ENCODE peak calls at places on chromosomes 12 and 14, in five cellular contexts. I, O, K, M and S are unnamed samples.

GRCh38 chr12:28622416-28622815 is 432.2 kb downstream of the CCDC91 start:
- DNase-seq in O (no peak), M (no peak), I (no peak), K (no peak), S (no peak)

GRCh38 chr14:104462651-104463630 is 116.6 kb upstream of the C14orf180 start:
- DNase-seq in M (no peak), O (no peak), I (no peak), K (no peak), S (no peak)

GRCh38 chr12:9143929-9144328 is 28.2 kb upstream of the A2M start:
- DNase-seq in O (no peak), M (no peak), I (no peak), K (no peak), S (no peak)

GRCh38 chr14:54594531-54594930 is 27.6 kb downstream of the SAMD4A start:
- DNase-seq in I (no peak), K (no peak), O (no peak), M (no peak), S (no peak)

GRCh38 chr12:61490732-61491498 is 769.3 kb upstream of the USP15 start:
- DNase-seq in M (no peak), K (no peak), I (no peak), O (no peak), S (no peak)

GRCh38 chr12:6373022-6373787 is 2.2 kb downstream of the SCNN1A start:
- DNase-seq in I (no peak), K (no peak), O (no peak), M (no peak), S (no peak)

GRCh38 chr12:132310181-132311040 is 19.0 kb downstream of the GALNT9 start:
- DNase-seq in O (no peak), I (no peak), M (no peak), K (no peak), S (no peak)

GRCh38 chr14:94536836-94537235 is 24.4 kb upstream of the SERPINA4 start:
- DNase-seq in M (peak; percentile 71), O (no peak), I (no peak), K (no peak), S (no peak)

GRCh38 chr12:32031109-32031508 is 71.9 kb downstream of the RESF1 start:
- DNase-seq in M (no peak), O (peak; percentile 82), I (no peak), K (no peak), S (no peak)

GRCh38 chr12:59027199-59027598 is 106.9 kb upstream of the LRIG3 start:
- DNase-seq in M (no peak), I (no peak), O (no peak), K (no peak), S (no peak)

GRCh38 chr12:77625441-77625840 is 205.3 kb upstream of the NAV3 start:
- DNase-seq in K (no peak), M (no peak), I (no peak), O (no peak), S (no peak)

GRCh38 chr14:97155320-97155719 is 358.1 kb downstream of the VRK1 start:
- DNase-seq in I (no peak), O (no peak), K (no peak), M (no peak), S (no peak)

GRCh38 chr12:53489242-53489915 is 9.9 kb downstream of the MAP3K12 start:
- DNase-seq in O (no peak), K (peak; percentile 5), I (no peak), M (no peak), S (no peak)

GRCh38 chr14:51304428-51304827 is 64.4 kb downstream of the TMX1 start:
- DNase-seq in O (no peak), K (no peak), M (no peak), I (no peak), S (no peak)

GRCh38 chr12:33734871-33735270 is 287.4 kb upstream of the ALG10 start:
- DNase-seq in M (no peak), K (no peak), O (no peak), I (no peak), S (no peak)

GRCh38 chr14:93959239-93960107 is 16.9 kb downstream of the ASB2 start:
- DNase-seq in K (no peak), M (peak; percentile 98), O (peak; percentile 15), I (peak; percentile 61), S (peak; percentile 90)

GRCh38 chr12:40921563-40922163 is 229.4 kb downstream of the CNTN1 start:
- DNase-seq in M (peak; percentile 8), K (no peak), O (peak; percentile 4), I (no peak), S (no peak)

GRCh38 chr14:92540472-92541048 is 27.0 kb downstream of the RIN3 start:
- DNase-seq in I (no peak), O (no peak), M (no peak), K (no peak), S (no peak)

GRCh38 chr12:94644622-94645021 is 5.7 kb downstream of the TMCC3 start:
- DNase-seq in I (no peak), O (no peak), M (no peak), K (no peak), S (peak; percentile 49)

GRCh38 chr12:60539592-60539991 is 943.8 kb downstream of the SLC16A7 start:
- DNase-seq in O (no peak), K (no peak), I (no peak), M (no peak), S (no peak)

GRCh38 chr12:71439613-71440392 is at the start of gene LGR5:
- DNase-seq in I (no peak), M (peak; percentile 85), O (no peak), K (peak; percentile 63), S (no peak)

GRCh38 chr12:54425696-54426095 is 6.6 kb upstream of the ITGA5 start:
- DNase-seq in I (no peak), K (no peak), O (peak; percentile 43), M (no peak), S (no peak)

DNA sequence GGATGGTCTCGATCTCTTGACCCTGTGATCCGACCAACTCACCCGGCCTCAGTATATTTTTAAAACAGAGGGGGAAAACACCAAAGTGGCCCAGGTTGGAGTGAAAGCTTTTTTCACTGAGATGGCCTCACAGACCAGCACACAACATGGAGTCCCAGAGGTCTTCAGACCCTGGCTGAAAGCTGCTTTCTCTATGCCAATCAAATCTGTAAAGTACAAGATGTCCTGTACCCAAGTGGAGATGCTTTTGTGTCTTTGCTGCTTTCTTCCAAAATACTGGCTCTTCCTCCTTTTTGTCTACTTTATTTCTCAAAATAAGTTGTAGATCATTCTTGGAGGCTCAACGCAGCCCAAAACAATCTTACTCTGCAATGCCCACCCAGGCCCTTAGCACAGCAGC is 214.8 kb downstream of the MED13L start:
- DNase-seq in M (no peak), K (no peak), O (no peak), I (no peak), S (no peak)
- TF ChIP-seq ATF2 in M (no peak), K (no peak), O (no peak), I (no peak), S (no peak)

DNA sequence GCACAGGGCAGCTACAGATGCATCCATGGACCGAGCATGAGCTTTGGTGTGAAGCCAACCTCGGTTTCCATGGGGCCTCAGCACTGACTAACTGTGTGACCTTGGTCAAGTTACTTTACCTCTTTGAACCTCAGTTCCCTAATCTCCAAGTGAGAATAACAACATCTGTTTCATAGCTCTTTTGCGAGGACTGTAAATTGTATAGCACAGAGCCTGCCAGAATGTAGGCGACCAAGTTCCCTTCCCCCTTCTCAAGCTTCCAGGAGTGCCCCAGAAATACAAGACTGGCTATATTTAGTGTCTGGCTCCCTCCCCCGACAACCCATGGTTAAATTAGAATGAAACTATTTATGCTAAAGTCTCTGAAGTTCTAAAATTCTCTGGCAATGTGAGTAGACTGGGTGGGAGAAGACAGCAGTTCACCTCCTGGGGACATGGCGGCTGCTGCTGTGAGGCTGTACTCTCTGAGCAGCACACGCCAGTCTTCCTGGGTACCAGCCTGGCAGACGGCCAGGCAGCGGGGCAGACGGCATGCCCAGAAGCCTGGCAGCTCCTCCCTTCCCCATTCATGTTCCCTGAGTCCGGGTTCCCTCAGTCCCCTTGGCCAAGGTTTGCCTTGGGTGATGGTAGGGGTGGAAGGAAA is 22.0 kb upstream of the TMED10 start:
- DNase-seq in O (no peak), I (no peak), M (peak; percentile 16), K (no peak), S (no peak)
- TF ChIP-seq ATF2 in O (no peak), I (no peak), M (no peak), K (no peak), S (no peak)

DNA sequence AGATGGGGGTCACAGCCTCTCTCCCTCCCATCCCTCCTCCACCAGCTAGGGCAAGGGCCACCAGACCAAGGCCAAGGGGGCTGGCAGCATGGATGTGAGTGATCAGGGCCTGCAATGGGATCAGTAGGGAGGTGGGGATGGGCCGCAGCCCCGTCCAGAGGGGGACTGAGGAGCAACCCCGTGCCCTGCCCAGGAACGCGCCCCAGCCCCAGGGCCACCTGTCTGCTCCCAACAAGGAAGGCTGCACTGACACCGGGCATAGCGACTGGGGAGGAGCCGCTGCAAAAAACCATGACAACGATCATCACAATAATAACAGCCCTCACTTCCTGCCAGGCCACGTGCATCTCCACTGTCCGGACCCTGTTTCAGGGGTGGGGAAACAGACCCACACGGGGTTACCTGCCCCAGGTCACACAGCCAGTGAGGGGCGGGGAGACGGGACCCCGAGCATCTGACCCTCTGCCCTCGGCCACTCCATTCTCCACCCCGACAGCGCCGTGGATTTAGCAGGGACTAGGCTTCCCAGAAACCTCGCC is 24.3 kb downstream of the NCOR2 start:
- DNase-seq in O (no peak), I (no peak), M (no peak), K (no peak), S (no peak)
- TF ChIP-seq ATF2 in O (no peak), I (no peak), M (no peak), K (no peak), S (no peak)

GRCh38 chr12:126290456-126290855 is 1225.2 kb downstream of the AACS start:
- DNase-seq in O (no peak), K (no peak), I (no peak), M (no peak), S (no peak)
- TF ChIP-seq ATF2 in O (no peak), K (no peak), I (no peak), M (no peak), S (no peak)

DNA sequence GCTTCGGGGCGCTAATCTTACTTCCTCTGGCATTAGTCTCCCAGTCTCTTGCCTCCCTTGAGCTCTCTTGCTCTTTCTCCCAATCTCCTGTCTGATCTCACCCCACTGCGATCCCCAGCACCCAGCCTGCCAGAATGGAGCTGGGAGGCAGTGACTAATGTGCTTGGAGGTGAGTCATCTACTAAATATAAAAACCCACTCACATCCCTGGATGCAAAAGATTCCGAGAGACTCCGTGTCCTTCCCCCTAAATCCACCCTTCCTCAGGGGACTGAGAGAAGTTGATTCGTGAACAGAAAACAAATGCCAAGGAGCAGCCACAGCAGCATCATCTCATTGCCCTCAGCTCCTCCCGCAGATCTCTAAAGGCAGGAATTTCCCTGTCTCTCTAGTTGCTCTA is 45.7 kb upstream of the KCNA5 start:
- DNase-seq in K (no peak), O (no peak), I (no peak), M (no peak), S (no peak)
- TF ChIP-seq ATF2 in K (no peak), O (no peak), I (no peak), M (no peak), S (no peak)

DNA sequence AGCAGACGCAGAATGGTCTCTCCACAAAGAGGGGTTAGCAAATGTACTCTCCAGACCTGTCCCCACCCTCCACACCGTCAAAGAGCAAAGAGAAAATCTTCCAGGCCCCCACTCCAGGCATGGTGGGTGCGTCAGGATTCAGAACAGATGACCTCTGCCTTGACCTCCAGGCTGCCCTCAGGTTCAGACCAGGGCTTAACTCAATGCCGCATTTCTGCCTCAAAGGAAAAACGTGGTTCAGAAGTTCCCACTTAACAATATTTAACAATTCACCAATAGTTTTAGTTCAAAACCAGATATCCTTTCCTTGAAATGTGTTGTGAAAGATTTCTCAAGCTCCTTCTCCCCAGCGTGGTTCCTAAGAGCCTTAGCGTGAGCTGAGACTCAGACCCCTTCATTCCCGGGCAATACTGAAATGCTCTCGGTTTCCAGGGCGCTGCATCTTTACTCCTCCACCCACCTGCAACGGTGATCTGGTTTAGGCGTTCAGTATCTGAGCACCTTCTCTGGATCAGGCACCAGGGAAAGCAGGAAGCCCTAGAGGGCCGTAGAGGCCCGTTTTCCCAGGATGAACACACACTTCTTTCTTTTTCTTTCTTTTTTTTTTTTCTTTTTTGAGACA is 22.9 kb downstream of the HSP90AA1 start:
- DNase-seq in K (no peak), M (no peak), O (no peak), I (no peak), S (no peak)
- TF ChIP-seq ATF2 in K (no peak), M (no peak), O (no peak), I (no peak), S (no peak)